ENCODE peak calls at places on chromosomes 6 and 20, in four cellular contexts. G, V, I and T are unnamed samples.

GRCh38 chr20:57661201-57662027 is 41.2 kb upstream of the ZBP1 start:
- DNase-seq in V (no peak), G (peak; percentile 22), I (no peak), T (no peak)

GRCh38 chr6:168650686-168651085 is 209.7 kb downstream of the SMOC2 start:
- DNase-seq in G (peak; percentile 82), I (no peak), V (no peak), T (no peak)

GRCh38 chr20:38548356-38549083 is 32.5 kb upstream of the ADIG start:
- DNase-seq in V (no peak), I (no peak), G (no peak), T (no peak)

GRCh38 chr6:163922562-163922961 is 508.0 kb downstream of the QKI start:
- DNase-seq in I (no peak), G (no peak), V (no peak), T (no peak)

GRCh38 chr20:45343867-45344721 is 4.1 kb downstream of the SDC4 start:
- DNase-seq in V (no peak), I (peak; percentile 90), G (peak; percentile 68), T (peak; percentile 80)

GRCh38 chr6:123215211-123215610 is 219.2 kb downstream of the CLVS2 start:
- DNase-seq in V (no peak), I (no peak), G (no peak), T (no peak)

GRCh38 chr6:139262519-139263300 is 29.1 kb downstream of the TXLNB start:
- DNase-seq in I (no peak), V (no peak), G (no peak), T (no peak)

GRCh38 chr6:137637161-137637560 is 143.0 kb upstream of the OLIG3 start:
- DNase-seq in I (peak; percentile 43), V (no peak), G (no peak), T (no peak)

GRCh38 chr6:149453597-149454340 is 31.0 kb downstream of the ZC3H12D start:
- DNase-seq in V (no peak), G (no peak), I (peak; percentile 52), T (no peak)

GRCh38 chr20:53708129-53708968 is 114.7 kb upstream of the ZNF217 start:
- DNase-seq in V (peak; percentile 94), G (no peak), I (no peak), T (no peak)

GRCh38 chr20:8433286-8433685 is 301.2 kb downstream of the PLCB1 start:
- DNase-seq in V (no peak), I (no peak), G (no peak), T (no peak)

GRCh38 chr6:22664968-22665367 is 95.6 kb downstream of the HDGFL1 start:
- DNase-seq in V (no peak), G (no peak), I (no peak), T (no peak)

GRCh38 chr20:57656821-57657536 is 36.8 kb upstream of the ZBP1 start:
- DNase-seq in V (no peak), G (peak; percentile 19), I (no peak), T (peak; percentile 43)

GRCh38 chr6:68572525-68572924 is 62.6 kb upstream of the ADGRB3 start:
- DNase-seq in G (no peak), V (peak; percentile 3), I (peak; percentile 4), T (no peak)

GRCh38 chr20:40056186-40056585 is 632.9 kb downstream of the MAFB start:
- DNase-seq in G (no peak), V (no peak), I (no peak), T (no peak)

GRCh38 chr6:26118999-26119398 is 31.8 kb downstream of the HFE start:
- DNase-seq in V (no peak), I (no peak), G (peak; percentile 59), T (no peak)

GRCh38 chr6:145310116-145310515 is 425.2 kb downstream of the EPM2A start:
- DNase-seq in V (no peak), I (no peak), G (no peak), T (no peak)

GRCh38 chr6:142551145-142551811 is 249.5 kb downstream of the ADGRG6 start:
- DNase-seq in I (peak; percentile 77), G (no peak), V (no peak), T (no peak)

GRCh38 chr20:20594171-20594530 is 118.3 kb downstream of the RALGAPA2 start:
- DNase-seq in G (no peak), I (no peak), V (no peak), T (no peak)

DNA sequence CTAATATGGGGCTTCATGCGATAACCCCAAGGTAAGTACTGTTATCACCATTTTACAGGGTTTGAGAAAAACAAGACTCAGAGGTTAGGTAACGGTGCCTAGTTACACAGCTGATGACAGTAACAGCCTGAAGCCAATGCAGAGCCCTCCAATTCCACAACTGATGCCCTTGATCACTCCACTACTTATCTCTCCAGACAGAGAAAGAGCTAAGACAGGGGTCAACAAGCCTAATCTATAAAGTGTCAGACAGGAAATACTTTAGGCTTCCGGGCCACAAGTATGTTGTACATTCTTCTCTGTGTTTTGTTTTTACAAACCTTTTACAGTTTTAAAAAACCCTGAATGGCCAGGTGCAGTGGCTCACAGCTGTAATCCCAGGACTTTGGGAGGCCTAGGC is 50.9 kb downstream of the MAP7 start:
- DNase-seq in V (no peak), I (no peak), G (no peak), T (no peak)
- TF ChIP-seq CTCF in V (no peak), I (no peak), G (no peak), T (no peak)

DNA sequence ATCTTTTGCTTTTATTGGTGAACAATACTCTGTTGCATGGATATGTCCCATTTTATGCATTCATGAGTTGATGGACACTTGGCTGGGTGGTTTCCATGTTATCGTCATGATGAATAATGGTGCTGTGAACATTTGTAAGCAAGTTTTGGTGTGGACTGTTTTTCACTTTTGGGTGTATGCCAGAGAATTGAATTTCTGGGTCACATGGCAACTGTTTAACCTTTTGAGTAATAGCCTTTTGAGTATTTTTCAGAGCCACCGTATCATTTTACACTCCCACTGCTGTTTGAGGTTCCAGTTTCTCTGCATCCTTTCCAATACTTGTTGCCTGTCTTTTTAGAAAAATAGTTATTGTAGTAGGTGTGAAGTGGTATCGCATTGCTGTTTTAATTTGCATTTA is 107.0 kb downstream of the JARID2 start:
- DNase-seq in I (no peak), V (no peak), G (no peak), T (no peak)
- H3K4me1 ChIP-seq in I (no peaks in the 10 kb centered on the region), V (peaks cover 47% of the 10 kb centered on the region), G (peaks cover 49% of the 10 kb centered on the region), T (peaks cover 7% of the 10 kb centered on the region)

GRCh38 chr6:170135821-170136471 is 154.9 kb downstream of the DLL1 start:
- DNase-seq in I (no peak), V (no peak), G (no peak), T (no peak)

GRCh38 chr6:170134077-170135040 is 156.5 kb downstream of the DLL1 start:
- DNase-seq in I (no peak), G (peak; percentile 70), V (no peak), T (peak; percentile 21)

GRCh38 chr6:170135041-170135440 is 155.8 kb downstream of the DLL1 start:
- DNase-seq in G (no peak), I (no peak), V (no peak), T (peak; percentile 30)

GRCh38 chr6:170136541-170137175 is 154.2 kb downstream of the DLL1 start:
- DNase-seq in V (no peak), I (no peak), G (no peak), T (no peak)

DNA sequence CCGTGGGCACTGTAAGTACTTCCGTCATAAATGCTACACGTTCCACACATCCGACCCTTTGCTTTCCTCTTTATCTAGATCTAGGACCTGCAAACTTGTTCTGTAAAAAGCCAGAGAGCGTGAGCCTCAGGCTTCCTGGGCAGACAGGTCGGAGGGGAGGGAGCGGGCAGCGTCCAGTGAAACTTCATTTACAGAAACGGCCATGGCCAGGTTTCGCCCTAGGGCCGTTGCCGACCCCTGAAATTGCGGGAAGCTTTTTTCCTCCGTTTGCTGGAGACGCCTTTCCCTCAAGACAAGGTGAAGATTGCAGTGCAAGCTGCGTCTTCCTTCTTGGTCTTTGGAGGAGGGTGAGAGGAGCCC is 155.4 kb downstream of the DLL1 start:
- DNase-seq in I (no peak), V (no peak), G (no peak), T (no peak)
- H3K9me3 ChIP-seq in I (no peaks in the 10 kb centered on the region), V (no peaks in the 10 kb centered on the region), G (no peaks in the 10 kb centered on the region), T (no peaks in the 10 kb centered on the region)

DNA sequence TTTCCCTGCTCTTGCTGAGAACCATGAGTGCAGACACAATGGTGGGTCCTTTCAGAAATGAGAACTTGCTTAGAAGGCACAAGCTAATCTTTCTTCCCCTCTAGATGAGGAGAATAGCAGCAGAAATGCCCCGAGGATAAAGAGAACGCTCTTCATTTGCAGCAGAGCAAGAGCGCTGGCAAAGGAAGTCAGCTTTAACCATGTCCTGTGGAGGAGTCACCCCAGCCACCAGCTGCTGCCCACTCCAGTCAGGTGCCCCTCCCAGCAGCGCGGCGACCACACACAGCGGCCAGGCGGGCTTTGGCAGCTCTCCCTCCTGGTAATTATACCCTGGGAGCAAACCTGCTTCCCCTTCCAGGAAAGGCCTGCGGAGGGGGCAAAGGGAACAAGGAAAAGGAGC is 42.4 kb upstream of the EMILIN3 start:
- DNase-seq in G (no peak), V (no peak), I (no peak), T (no peak)
- TF ChIP-seq CTCF in G (no peak), V (no peak), I (no peak), T (no peak)

GRCh38 chr6:39850897-39851296 is 58.7 kb downstream of the DAAM2 start:
- DNase-seq in V (peak; percentile 17), I (no peak), G (no peak), T (no peak)

GRCh38 chr6:39849228-39849627 is 57.1 kb downstream of the DAAM2 start:
- DNase-seq in G (no peak), V (no peak), I (no peak), T (no peak)

GRCh38 chr6:39848171-39848570 is 56.0 kb downstream of the DAAM2 start:
- DNase-seq in G (no peak), I (no peak), V (no peak), T (no peak)

GRCh38 chr6:39847216-39847615 is 55.0 kb downstream of the DAAM2 start:
- DNase-seq in G (peak; percentile 66), V (no peak), I (no peak), T (no peak)

DNA sequence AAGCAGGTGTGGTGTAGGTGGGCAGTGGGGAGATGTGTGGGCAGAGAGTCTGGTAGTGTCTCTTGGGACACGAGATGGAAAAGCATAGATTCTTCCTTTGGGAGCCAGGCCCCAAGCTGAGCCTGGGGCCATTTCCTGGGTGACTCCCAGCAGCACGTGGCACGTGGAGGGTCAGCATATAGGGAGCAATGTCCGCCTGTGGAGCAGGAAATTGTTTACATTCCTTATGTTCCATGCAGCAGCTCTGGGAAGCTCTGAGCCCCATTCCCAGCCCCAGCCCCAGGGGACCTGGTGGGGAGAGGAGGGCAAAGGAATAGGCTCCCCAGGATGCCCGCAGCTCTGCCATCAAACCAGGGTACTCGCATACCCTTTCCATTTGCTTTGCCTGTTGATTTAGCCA is 57.6 kb downstream of the DAAM2 start:
- DNase-seq in V (no peak), G (no peak), I (no peak), T (no peak)
- H3K4me1 ChIP-seq in V (no peaks in the 10 kb centered on the region), G (peaks cover 65% of the 10 kb centered on the region), I (no peaks in the 10 kb centered on the region), T (no peaks in the 10 kb centered on the region)